ENCODE peak calls at places on chromosome 9, in six cellular contexts. H, I, U, O, V and P are unnamed samples.

GRCh38 chr9:109133533-109133932 is 13.8 kb upstream of the TMEM245 start:
- DNase-seq in U (no peak), H (no peak), V (no peak), O (no peak), I (no peak), P (no peak)

GRCh38 chr9:3004572-3004971 is 160.7 kb upstream of the PUM3 start:
- DNase-seq in V (no peak), I (no peak), H (no peak), U (no peak), O (no peak), P (no peak)

GRCh38 chr9:128127568-128127989 is at the start of gene PTGES2:
- DNase-seq in V (peak), O (peak), H (peak), I (peak), U (no peak), P (peak)

GRCh38 chr9:132802121-132802795 is 75.8 kb downstream of the AK8 start:
- DNase-seq in U (no peak), I (no peak), O (no peak), H (no peak), V (no peak), P (no peak)

GRCh38 chr9:132878695-132879064 is at the start of gene SPACA9:
- DNase-seq in U (peak), V (peak), H (peak), I (peak), O (peak), P (peak)

GRCh38 chr9:107214381-107214780 is 68.7 kb upstream of the RAD23B start:
- DNase-seq in U (no peak), O (no peak), H (no peak), V (no peak), I (no peak), P (peak)

GRCh38 chr9:134165357-134166315 is 1.3 kb upstream of the RNU6ATAC start:
- DNase-seq in I (peak), U (no peak), H (no peak), O (no peak), V (peak), P (no peak)

GRCh38 chr9:4828776-4829175 is 36.0 kb downstream of the RCL1 start:
- DNase-seq in U (no peak), H (no peak), V (peak), O (no peak), I (peak), P (no peak)

GRCh38 chr9:121156263-121156731 is 45.4 kb downstream of the RAB14 start:
- DNase-seq in I (peak), V (peak), H (no peak), O (no peak), U (no peak), P (no peak)

GRCh38 chr9:124940521-124940893 is 376 bp downstream of the GOLGA1 start:
- DNase-seq in U (no peak), O (no peak), I (no peak), V (no peak), H (no peak), P (peak)

GRCh38 chr9:136283291-136284235 is 20.3 kb downstream of the CCDC187 start:
- DNase-seq in H (peak), U (peak), I (peak), O (peak), V (peak), P (peak)

GRCh38 chr9:110446171-110446570 is 108.5 kb upstream of the TXNDC8 start:
- DNase-seq in O (no peak), H (no peak), I (peak), U (no peak), V (peak), P (no peak)

GRCh38 chr9:128787583-128788156 is 617 bp downstream of the TBC1D13 start:
- DNase-seq in H (no peak), O (no peak), V (peak), I (no peak), U (no peak), P (no peak)

GRCh38 chr9:137648396-137648795 is 29.6 kb downstream of the EHMT1 start:
- DNase-seq in I (no peak), V (no peak), H (no peak), O (no peak), U (no peak), P (no peak)

GRCh38 chr9:84990416-84990815 is 320.9 kb downstream of the NTRK2 start:
- DNase-seq in O (no peak), H (no peak), U (no peak), V (peak), I (no peak), P (no peak)

GRCh38 chr9:21616082-21616778 is 134.1 kb upstream of the IFNE start:
- DNase-seq in O (no peak), I (peak), U (no peak), H (no peak), V (peak), P (peak)

GRCh38 chr9:6024035-6024554 is 8.7 kb upstream of the RANBP6 start:
- DNase-seq in V (peak), U (no peak), O (peak), I (no peak), H (peak), P (peak)

GRCh38 chr9:137436761-137437600 is 4.2 kb downstream of the ENTPD8 start:
- DNase-seq in O (no peak), V (no peak), U (no peak), H (no peak), I (no peak), P (no peak)

GRCh38 chr9:37333288-37333687 is 89.2 kb upstream of the GRHPR start:
- DNase-seq in V (peak), O (no peak), H (no peak), U (no peak), I (no peak), P (no peak)

GRCh38 chr9:30913331-30913730 is 1471.1 kb upstream of the ACO1 start:
- DNase-seq in U (peak), H (peak), I (no peak), V (no peak), O (no peak), P (no peak)

GRCh38 chr9:2833096-2833495 is 10.8 kb downstream of the PUM3 start:
- DNase-seq in O (no peak), I (no peak), H (no peak), V (no peak), U (no peak), P (no peak)

GRCh38 chr9:89349607-89350006 is 31.3 kb downstream of the SECISBP2 start:
- DNase-seq in V (no peak), H (no peak), U (no peak), O (no peak), I (no peak), P (no peak)

DNA sequence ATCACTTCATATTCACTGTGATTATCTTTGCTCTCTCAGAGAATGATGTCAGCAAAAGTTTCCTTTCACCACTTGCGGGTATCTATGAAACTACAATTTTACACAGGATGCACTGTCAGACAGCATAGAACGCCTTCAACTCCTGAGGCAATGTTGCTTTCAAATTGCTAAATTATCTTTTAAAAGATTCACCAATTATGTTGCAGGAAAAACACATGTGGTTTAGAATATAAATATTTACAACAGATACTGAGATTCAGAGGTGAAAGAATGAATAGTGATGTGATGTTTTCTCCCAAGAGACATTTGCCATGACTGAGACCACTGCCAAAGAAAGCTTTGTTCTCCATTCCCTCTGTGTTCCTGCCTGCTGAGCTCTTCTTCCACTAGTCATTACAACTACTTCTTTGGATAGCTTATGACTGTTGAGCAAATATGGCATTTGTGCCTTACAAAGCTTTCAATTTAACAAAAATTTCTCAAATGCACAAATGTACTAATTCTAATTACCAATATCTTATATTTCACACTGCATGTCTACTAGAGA is 879.9 kb upstream of the DMAC1 start:
- DNase-seq in U (no peak), I (no peak), V (peak), O (no peak), H (no peak), P (no peak)
- H3K14ac ChIP-seq in U (no peak), I (no peak), V (no peak), O (no peak), H (no peak), P (no peak)

GRCh38 chr9:130262771-130263170 is 2.8 kb upstream of the HMCN2 start:
- DNase-seq in U (no peak), I (no peak), H (no peak), V (no peak), O (no peak), P (no peak)
- H3K14ac ChIP-seq in U (no peak), I (no peak), H (no peak), V (no peak), O (no peak), P (no peak)

GRCh38 chr9:93128011-93128714 is 5.9 kb downstream of the NINJ1 start:
- DNase-seq in H (no peak), U (peak), V (no peak), O (no peak), I (no peak), P (no peak)
- H3K14ac ChIP-seq in H (peak), U (no peak), V (no peak), O (no peak), I (no peak), P (no peak)

DNA sequence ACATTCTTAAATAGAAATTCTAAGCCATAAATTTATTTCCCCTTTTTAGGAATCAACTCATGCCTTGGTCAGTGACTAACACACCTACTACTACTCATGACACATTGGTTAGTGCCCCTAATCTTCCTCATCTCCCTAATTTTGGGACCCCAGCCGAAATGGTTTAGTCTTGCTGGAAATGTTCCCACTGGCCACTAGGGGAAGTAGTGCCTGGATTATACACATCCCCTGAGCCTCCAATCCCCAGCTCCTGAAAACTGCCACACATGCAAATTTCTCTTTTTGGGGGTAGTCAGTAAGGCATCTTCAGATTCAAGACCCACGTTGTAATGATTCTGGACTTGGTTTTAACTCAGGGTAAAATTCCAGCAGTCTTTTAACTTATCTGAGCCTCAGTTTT is 79.8 kb downstream of the HSD17B3 start:
- DNase-seq in U (no peak), V (peak), H (no peak), I (no peak), O (no peak), P (peak)
- H3K14ac ChIP-seq in U (no peak), V (no peak), H (no peak), I (no peak), O (no peak), P (no peak)

GRCh38 chr9:117745598-117745997 is 41.4 kb downstream of the TLR4 start:
- DNase-seq in O (no peak), H (no peak), U (no peak), V (no peak), I (no peak), P (no peak)
- H3K14ac ChIP-seq in O (no peak), H (no peak), U (no peak), V (no peak), I (no peak), P (no peak)

DNA sequence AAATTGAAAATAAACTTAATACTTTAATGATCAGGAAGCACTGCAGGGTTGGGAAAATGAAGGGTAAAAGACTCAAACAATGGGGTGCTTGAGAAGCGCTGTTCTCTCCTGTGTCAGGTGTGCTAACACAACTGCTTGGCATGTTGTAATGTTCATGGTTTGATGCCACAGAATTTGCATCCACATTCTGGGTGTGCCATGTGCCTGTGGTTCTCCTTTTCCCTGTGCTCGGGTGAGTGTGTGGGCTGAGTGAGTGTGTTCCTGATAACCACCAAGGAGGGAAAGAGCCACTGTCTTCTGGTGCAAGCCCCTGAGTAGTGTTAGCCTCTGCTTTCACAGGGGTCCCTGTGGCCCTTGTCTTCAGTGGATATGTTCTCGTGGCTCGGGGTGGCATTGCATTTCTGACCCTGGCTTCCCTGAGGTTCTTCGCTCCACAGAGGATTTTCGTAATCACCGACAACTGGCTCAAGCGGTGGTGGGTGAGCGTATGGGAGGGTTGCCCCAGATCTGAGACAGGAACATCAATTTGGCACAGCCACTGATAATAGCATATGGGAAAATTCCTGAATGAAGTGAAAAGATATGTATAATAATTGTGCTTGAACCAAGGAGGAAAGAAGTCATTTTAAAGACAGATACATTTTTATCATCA is 102.0 kb downstream of the MVB12B start:
- DNase-seq in O (no peak), I (no peak), V (no peak), H (no peak), U (no peak), P (no peak)
- H3K14ac ChIP-seq in O (no peak), I (no peak), V (no peak), H (no peak), U (no peak), P (no peak)

GRCh38 chr9:127029548-127029947 is 92.9 kb downstream of the ANGPTL2 start:
- DNase-seq in I (no peak), V (no peak), U (no peak), H (no peak), O (no peak), P (no peak)
- H3K14ac ChIP-seq in I (no peak), V (peak), U (no peak), H (peak), O (no peak), P (no peak)

GRCh38 chr9:76452839-76453238 is 6.1 kb upstream of the GCNT1 start:
- DNase-seq in H (no peak), O (no peak), V (no peak), I (no peak), U (no peak), P (no peak)
- H3K14ac ChIP-seq in H (no peak), O (no peak), V (no peak), I (no peak), U (no peak), P (no peak)

GRCh38 chr9:106203832-106204516 is 509.6 kb downstream of the TMEM38B start:
- DNase-seq in U (peak), H (no peak), V (no peak), I (no peak), O (no peak), P (no peak)

DNA sequence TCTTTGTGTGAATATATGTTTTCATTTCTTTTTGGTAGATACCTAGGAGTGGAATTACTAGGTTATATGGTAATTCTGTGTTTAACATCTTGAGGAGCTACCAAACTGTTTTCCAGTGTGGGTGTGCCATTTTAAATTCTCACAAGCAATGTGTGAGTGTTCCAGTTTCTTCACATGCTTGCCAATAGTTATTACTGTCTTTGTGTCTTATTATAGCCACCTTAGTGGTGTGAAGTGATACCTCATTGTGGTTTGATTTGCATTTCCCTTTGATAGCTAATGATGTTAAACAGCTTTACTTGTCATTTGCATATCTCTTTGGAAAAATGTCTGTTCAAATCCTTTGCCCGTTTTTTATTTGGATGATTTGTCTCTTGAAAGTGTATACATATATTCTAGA is 513.0 kb downstream of the TMEM38B start:
- DNase-seq in U (no peak), H (no peak), V (no peak), O (no peak), I (no peak), P (no peak)
- H3K14ac ChIP-seq in U (no peak), H (no peak), V (no peak), O (no peak), I (no peak), P (no peak)